ENCODE peak calls at places on chromosomes 12 and 14, in six cellular contexts. Q, C, L, R, E and H are unnamed samples.

GRCh38 chr14:71346685-71347084 is 439.4 kb downstream of the PCNX1 start:
- DNase-seq in C (no peak), R (no peak), Q (no peak), E (no peak), L (no peak), H (no peak)

GRCh38 chr14:94787655-94788054 is 17.7 kb upstream of the GSC start:
- DNase-seq in E (no peak), L (no peak), Q (no peak), R (no peak), C (no peak), H (no peak)

GRCh38 chr14:89805501-89805900 is 149.0 kb downstream of the EFCAB11 start:
- DNase-seq in E (no peak), L (no peak), R (no peak), Q (no peak), C (peak), H (peak)

GRCh38 chr14:81192594-81192993 is 28.2 kb downstream of the GTF2A1 start:
- DNase-seq in L (no peak), Q (no peak), C (no peak), E (no peak), R (no peak), H (no peak)

GRCh38 chr14:88937706-88938105 is 113.3 kb downstream of the TTC8 start:
- DNase-seq in L (no peak), Q (no peak), C (peak), R (no peak), E (no peak), H (no peak)

GRCh38 chr14:68682166-68683103 is 110.4 kb downstream of the ZFP36L1 start:
- DNase-seq in C (peak), L (no peak), E (no peak), Q (no peak), R (no peak), H (peak)

GRCh38 chr14:50425816-50426215 is 29.1 kb upstream of the CDKL1 start:
- DNase-seq in R (no peak), C (peak), L (no peak), Q (no peak), E (no peak), H (peak)

GRCh38 chr14:56224691-56225681 is 106.8 kb downstream of the PELI2 start:
- DNase-seq in L (no peak), R (no peak), Q (no peak), C (no peak), E (no peak), H (no peak)

GRCh38 chr12:67211494-67211893 is 57.7 kb upstream of the CAND1 start:
- DNase-seq in R (no peak), E (no peak), L (no peak), Q (no peak), C (no peak), H (no peak)

GRCh38 chr14:51884086-51884927 is 23.9 kb downstream of the GNG2 start:
- DNase-seq in L (no peak), E (no peak), C (peak), R (peak), Q (no peak), H (peak)

GRCh38 chr12:49021292-49021915 is 2.8 kb upstream of the PRKAG1 start:
- DNase-seq in Q (peak), C (no peak), L (no peak), R (no peak), E (no peak), H (no peak)

GRCh38 chr12:27505124-27505523 is 18.9 kb upstream of the PPFIBP1 start:
- DNase-seq in L (no peak), C (peak), Q (no peak), E (no peak), R (no peak), H (no peak)

GRCh38 chr12:107362960-107363359 is 269.6 kb upstream of the CRY1 start:
- DNase-seq in Q (no peak), R (no peak), C (no peak), L (peak), E (no peak), H (no peak)

GRCh38 chr12:76275511-76276093 is 72.6 kb downstream of the BBS10 start:
- DNase-seq in L (no peak), E (no peak), Q (no peak), R (no peak), C (no peak), H (peak)

GRCh38 chr12:96094201-96094600 is 58.8 kb upstream of the LTA4H start:
- DNase-seq in R (peak), E (peak), Q (peak), C (no peak), L (no peak), H (no peak)

GRCh38 chr12:122423258-122424165 is 1.0 kb upstream of the CLIP1 start:
- DNase-seq in C (peak), Q (peak), L (peak), E (no peak), R (peak), H (peak)

GRCh38 chr12:59927041-59927440 is 331.2 kb downstream of the SLC16A7 start:
- DNase-seq in R (no peak), E (no peak), Q (no peak), L (no peak), C (peak), H (no peak)

GRCh38 chr12:16297521-16297920 is 20.0 kb upstream of the SLC15A5 start:
- DNase-seq in Q (no peak), R (no peak), L (no peak), E (no peak), C (no peak), H (no peak)

GRCh38 chr12:52741378-52742195 is 35.6 kb downstream of the KRT76 start:
- DNase-seq in E (peak), L (peak), C (peak), Q (peak), R (peak), H (peak)

GRCh38 chr14:96166475-96167223 is 38.0 kb upstream of the BDKRB2 start:
- DNase-seq in L (no peak), R (no peak), Q (peak), C (peak), E (no peak), H (no peak)

GRCh38 chr14:33693237-33693636 is 257.6 kb downstream of the EGLN3 start:
- DNase-seq in L (no peak), E (no peak), C (no peak), Q (no peak), R (no peak), H (peak)

GRCh38 chr12:42552822-42553221 is 36.7 kb downstream of the PRICKLE1 start:
- DNase-seq in C (no peak), L (no peak), E (no peak), R (no peak), Q (peak), H (no peak)

GRCh38 chr12:47281667-47282171 is 202.0 kb upstream of the AMIGO2 start:
- DNase-seq in E (no peak), Q (no peak), C (peak), L (no peak), R (no peak), H (no peak)

GRCh38 chr14:59850458-59850857 is 20.1 kb downstream of the RTN1 start:
- DNase-seq in L (no peak), Q (no peak), C (no peak), E (no peak), R (no peak), H (no peak)

GRCh38 chr14:29321646-29322045 is 555.1 kb downstream of the FOXG1 start:
- DNase-seq in C (peak), Q (no peak), E (no peak), R (peak), L (no peak), H (peak)

GRCh38 chr12:24746021-24746671 is 202.8 kb downstream of the BCAT1 start:
- DNase-seq in L (no peak), R (no peak), Q (no peak), C (no peak), E (no peak), H (no peak)

GRCh38 chr12:124641591-124641990 is 74.2 kb upstream of the NCOR2 start:
- DNase-seq in C (no peak), Q (no peak), L (no peak), R (no peak), E (no peak), H (no peak)

GRCh38 chr14:61489932-61490331 is 168.6 kb downstream of the PRKCH start:
- DNase-seq in Q (no peak), R (no peak), L (no peak), C (no peak), E (no peak), H (no peak)

GRCh38 chr14:44777567-44777966 is 184.2 kb downstream of the KLHL28 start:
- DNase-seq in R (no peak), L (no peak), C (no peak), E (no peak), Q (no peak), H (no peak)

GRCh38 chr12:19704966-19705365 is 265.7 kb downstream of the AEBP2 start:
- DNase-seq in R (no peak), C (no peak), L (no peak), E (no peak), Q (no peak), H (no peak)

GRCh38 chr12:128269108-128269713 is 2.2 kb downstream of the TMEM132C start:
- DNase-seq in E (no peak), R (peak), C (no peak), Q (no peak), L (no peak), H (no peak)

GRCh38 chr12:89418228-89418910 is 66.1 kb upstream of the DUSP6 start:
- DNase-seq in E (no peak), C (no peak), L (no peak), R (no peak), Q (no peak), H (no peak)

GRCh38 chr12:84508325-84508861 is 404.2 kb downstream of the SLC6A15 start:
- DNase-seq in L (no peak), C (peak), R (peak), Q (peak), E (no peak), H (peak)

GRCh38 chr12:68957273-68957672 is 24.3 kb upstream of the CPM start:
- DNase-seq in Q (no peak), L (no peak), E (no peak), C (no peak), R (no peak), H (no peak)

GRCh38 chr12:89651192-89651591 is 57.4 kb downstream of the ATP2B1 start:
- DNase-seq in R (no peak), C (no peak), Q (no peak), L (no peak), E (no peak), H (no peak)

GRCh38 chr14:64800000-64800399 is 79.7 kb downstream of the SPTB start:
- DNase-seq in Q (peak), R (peak), C (peak), L (no peak), E (no peak), H (peak)

GRCh38 chr14:93103392-93104080 is 12.2 kb downstream of the ITPK1 start:
- DNase-seq in L (no peak), R (no peak), Q (no peak), E (no peak), C (no peak), H (peak)

GRCh38 chr12:114681149-114681849 is 2.7 kb downstream of the TBX3 start:
- DNase-seq in C (peak), L (no peak), E (no peak), Q (peak), R (no peak), H (peak)

DNA sequence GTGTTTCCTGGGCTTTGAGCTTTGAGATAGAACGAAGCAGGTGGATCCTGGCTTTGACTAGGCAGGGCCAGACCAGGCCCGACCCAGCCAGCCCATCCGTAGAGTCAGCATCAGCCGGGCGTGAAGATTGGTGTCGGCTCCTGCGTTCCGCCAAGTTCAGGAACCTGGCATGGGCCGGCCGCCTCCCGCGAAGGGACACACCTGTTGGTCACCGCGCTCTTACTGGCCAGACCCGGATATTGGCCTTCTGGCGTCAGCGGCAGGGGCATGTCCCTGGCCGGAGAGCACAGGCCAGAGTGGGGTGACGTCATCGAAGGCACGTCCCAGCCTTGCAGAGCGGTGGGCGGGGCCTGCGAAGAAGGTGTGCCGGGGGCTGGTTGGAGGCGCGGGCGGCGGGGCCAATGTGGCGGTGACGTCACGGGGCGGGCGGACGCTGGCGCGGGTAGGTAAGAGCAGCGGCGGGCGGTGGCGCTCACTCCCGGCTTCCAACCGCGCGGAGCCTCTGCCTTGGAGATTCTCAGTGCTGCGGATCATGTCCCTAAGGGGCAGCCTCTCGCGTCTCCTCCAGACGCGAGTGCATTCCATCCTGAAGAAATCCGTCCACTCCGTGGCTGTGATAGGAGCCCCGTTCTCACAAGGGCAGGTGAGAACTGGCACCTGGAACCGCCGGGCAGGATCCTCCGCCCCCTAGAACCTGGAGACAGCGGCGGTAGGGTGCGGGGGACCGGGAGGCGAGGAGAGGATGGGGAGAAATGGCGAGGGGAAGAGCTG is at the start of gene ARG2:
- DNase-seq in Q (peak), E (peak), C (peak), R (peak), L (peak), H (peak)
- H2BK5ac ChIP-seq in Q (no peak), E (peak), C (no peak), R (no peak), L (no peak), H (no peak)

GRCh38 chr12:9648701-9649531 is 20.6 kb upstream of the CLEC2D start:
- DNase-seq in C (peak), Q (no peak), E (no peak), L (no peak), R (no peak), H (peak)
- H4K8ac ChIP-seq in C (peak), Q (no peak), E (no peak), L (no peak), R (no peak), H (peak)

GRCh38 chr12:45877069-45877468 is 113.3 kb downstream of the SCAF11 start:
- DNase-seq in L (no peak), E (no peak), R (no peak), Q (no peak), C (no peak), H (no peak)
- H3K4ac ChIP-seq in L (no peak), E (no peak), R (no peak), Q (no peak), C (no peak), H (no peak)

GRCh38 chr14:32312010-32312331 is 17.1 kb upstream of the AKAP6 start:
- DNase-seq in E (no peak), L (no peak), R (no peak), C (no peak), Q (no peak), H (no peak)
- H2BK5ac ChIP-seq in E (no peak), L (no peak), R (no peak), C (no peak), Q (no peak), H (no peak)

GRCh38 chr12:109444263-109444662 is 32.8 kb downstream of the KCTD10 start:
- DNase-seq in Q (no peak), L (no peak), R (no peak), C (no peak), E (no peak), H (no peak)
- H4K8ac ChIP-seq in Q (no peak), L (no peak), R (no peak), C (no peak), E (no peak), H (no peak)

GRCh38 chr12:6925239-6925542 is 2.6 kb upstream of the ATN1 start:
- DNase-seq in E (no peak), R (peak), Q (no peak), C (no peak), L (no peak), H (no peak)
- H3K4ac ChIP-seq in E (peak), R (peak), Q (no peak), C (peak), L (no peak), H (peak)

DNA sequence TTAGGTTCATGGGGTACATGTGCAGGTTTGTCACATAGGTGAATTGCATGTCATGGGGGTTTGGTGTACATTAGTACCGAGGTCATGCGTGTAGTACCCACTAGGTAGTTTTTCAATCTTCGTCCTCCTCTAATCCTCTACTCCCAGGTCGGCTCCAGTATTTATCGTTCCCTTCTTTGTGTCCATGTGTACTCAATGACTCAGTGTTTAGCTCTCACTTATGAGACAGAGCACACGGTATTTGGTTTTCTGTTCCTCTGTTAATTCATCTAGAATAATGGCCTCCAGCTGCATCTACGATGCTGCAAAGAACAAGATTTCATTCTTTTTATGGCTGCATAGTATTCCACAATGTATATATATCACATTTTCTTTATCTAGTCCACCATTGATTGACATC is 850.9 kb upstream of the MDGA2 start:
- DNase-seq in E (no peak), R (no peak), Q (no peak), L (no peak), C (no peak), H (no peak)
- H2BK5ac ChIP-seq in E (no peak), R (no peak), Q (no peak), L (no peak), C (no peak), H (no peak)

GRCh38 chr12:4026476-4026875 is 153.3 kb upstream of the PARP11 start:
- DNase-seq in C (no peak), Q (no peak), R (no peak), L (no peak), E (no peak), H (no peak)

GRCh38 chr12:4025420-4026358 is 152.5 kb upstream of the PARP11 start:
- DNase-seq in Q (peak), C (no peak), E (peak), L (no peak), R (peak), H (peak)

GRCh38 chr12:4027412-4027811 is 154.2 kb upstream of the PARP11 start:
- DNase-seq in R (no peak), L (no peak), E (no peak), Q (no peak), C (peak), H (peak)

DNA sequence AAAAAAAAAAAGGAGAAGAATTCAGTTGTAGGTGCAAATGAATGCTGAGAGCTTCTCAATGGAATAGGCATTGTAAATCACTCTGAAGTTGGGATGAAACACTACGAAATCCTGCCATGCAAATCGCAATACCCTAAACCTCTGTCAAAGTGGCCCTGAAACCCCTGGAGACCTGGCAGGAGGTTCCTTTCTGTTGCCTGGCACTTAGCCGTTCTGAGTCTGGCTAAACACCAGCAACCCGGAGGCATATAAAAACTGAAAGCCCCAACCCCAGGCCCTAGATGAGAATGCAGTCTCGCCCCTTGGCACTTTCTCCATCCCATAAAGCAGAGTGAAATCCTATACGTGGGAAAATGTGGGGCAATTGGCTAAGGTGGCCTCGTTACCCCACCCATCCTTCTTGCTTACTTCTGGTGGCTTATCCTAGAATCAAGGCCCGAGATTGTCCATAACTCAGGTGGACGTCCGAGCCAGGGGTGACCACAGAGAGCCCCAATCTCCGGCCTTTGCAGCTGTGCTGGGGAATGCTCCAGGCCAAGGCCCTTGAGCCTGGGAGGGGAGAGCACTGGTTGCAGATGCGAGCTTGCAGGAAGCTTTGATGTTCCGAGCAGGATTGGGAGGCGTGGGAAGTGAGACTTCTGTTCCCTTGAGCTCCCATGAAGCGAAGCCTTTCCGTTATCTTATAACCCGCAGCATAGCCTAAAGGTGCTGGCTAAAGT is 151.7 kb upstream of the PARP11 start:
- DNase-seq in C (no peak), R (peak), Q (peak), L (no peak), E (peak), H (no peak)
- H4K8ac ChIP-seq in C (no peak), R (no peak), Q (no peak), L (no peak), E (peak), H (peak)

GRCh38 chr14:98203421-98203820 is 1068.6 kb downstream of the BCL11B start:
- DNase-seq in L (no peak), C (no peak), Q (no peak), E (no peak), R (no peak), H (no peak)

GRCh38 chr14:98204139-98204538 is 1067.9 kb downstream of the BCL11B start:
- DNase-seq in C (no peak), L (no peak), Q (no peak), R (no peak), E (no peak), H (no peak)

GRCh38 chr14:98197933-98198332 is 1074.1 kb downstream of the BCL11B start:
- DNase-seq in R (no peak), C (no peak), L (no peak), E (no peak), Q (no peak), H (no peak)

GRCh38 chr14:98198385-98198784 is 1073.6 kb downstream of the BCL11B start:
- DNase-seq in C (no peak), R (no peak), Q (no peak), E (no peak), L (no peak), H (no peak)

GRCh38 chr14:98200621-98201020 is 1071.4 kb downstream of the BCL11B start:
- DNase-seq in R (no peak), C (no peak), Q (no peak), E (no peak), L (no peak), H (no peak)
- H3K4ac ChIP-seq in R (no peak), C (no peak), Q (no peak), E (no peak), L (no peak), H (no peak)